ENCODE peak calls at places on chromosomes 1 and 21, in five cellular contexts. V, H, Y, L and P are unnamed samples.

GRCh38 chr1:223345720-223346119 is 18.3 kb downstream of the SUSD4 start:
- DNase-seq in V (no peak), H (no peak), Y (no peak), L (no peak), P (no peak)

GRCh38 chr1:7302873-7303272 is 468.2 kb upstream of the VAMP3 start:
- DNase-seq in V (no peak), H (no peak), Y (no peak), L (no peak), P (no peak)

GRCh38 chr1:204455063-204455830 is 39.4 kb downstream of the PIK3C2B start:
- DNase-seq in V (no peak), H (no peak), Y (no peak), L (no peak), P (no peak)

GRCh38 chr1:115091582-115091981 is 2.3 kb upstream of the TSPAN2 start:
- DNase-seq in V (no peak), H (no peak), Y (no peak), L (no peak), P (no peak)

GRCh38 chr1:205484985-205485967 is 19.2 kb upstream of the CDK18 start:
- DNase-seq in V (peak), H (peak), Y (peak), L (peak), P (peak)

GRCh38 chr1:23169727-23170335 is 1.2 kb upstream of the LUZP1 start:
- DNase-seq in V (peak), H (peak), Y (no peak), L (no peak), P (no peak)

GRCh38 chr1:105516068-105516467 is 1540.4 kb upstream of the PRMT6 start:
- DNase-seq in V (no peak), H (no peak), Y (no peak), L (no peak), P (no peak)

GRCh38 chr1:246647113-246647512 is 77.1 kb upstream of the SCCPDH start:
- DNase-seq in V (peak), H (peak), Y (no peak), L (no peak), P (no peak)

GRCh38 chr21:35072557-35072956 is 23.5 kb upstream of the RUNX1 start:
- DNase-seq in V (no peak), H (no peak), Y (no peak), L (no peak), P (no peak)

GRCh38 chr1:236795757-236796719 is 946 bp downstream of the MTR start:
- DNase-seq in V (no peak), H (no peak), Y (peak), L (no peak), P (no peak)

GRCh38 chr1:12616709-12617373 is 1.2 kb downstream of the DHRS3 start:
- DNase-seq in V (peak), H (no peak), Y (no peak), L (no peak), P (no peak)

GRCh38 chr1:19680644-19681043 is 16.0 kb downstream of the HTR6 start:
- DNase-seq in V (no peak), H (no peak), Y (no peak), L (no peak), P (no peak)

GRCh38 chr1:54335396-54336056 is 70.7 kb downstream of the SSBP3 start:
- DNase-seq in V (no peak), H (peak), Y (no peak), L (peak), P (no peak)

GRCh38 chr1:5526822-5527551 is 465.2 kb downstream of the NPHP4 start:
- DNase-seq in V (no peak), H (no peak), Y (no peak), L (no peak), P (no peak)

GRCh38 chr1:31811605-31812004 is 4.2 kb downstream of the SPOCD1 start:
- DNase-seq in V (no peak), H (peak), Y (no peak), L (peak), P (peak)

GRCh38 chr1:28893403-28894102 is 20.8 kb upstream of the EPB41 start:
- DNase-seq in V (no peak), H (no peak), Y (no peak), L (no peak), P (no peak)

GRCh38 chr1:212375986-212376385 is 38.7 kb downstream of the PACC1 start:
- DNase-seq in V (no peak), H (no peak), Y (no peak), L (no peak), P (no peak)

GRCh38 chr1:17553970-17554369 is 14.5 kb downstream of the ARHGEF10L start:
- DNase-seq in V (no peak), H (no peak), Y (no peak), L (no peak), P (no peak)

GRCh38 chr1:167689569-167689925 is 32.2 kb upstream of the MPZL1 start:
- DNase-seq in V (no peak), H (no peak), Y (no peak), L (no peak), P (no peak)

GRCh38 chr1:8351693-8352470 is 34.0 kb downstream of the SLC45A1 start:
- DNase-seq in V (no peak), H (peak), Y (no peak), L (no peak), P (peak)

GRCh38 chr1:210440081-210440480 is 111.4 kb downstream of the HHAT start:
- DNase-seq in V (no peak), H (no peak), Y (no peak), L (no peak), P (no peak)